ENCODE peak calls at places on chromosomes 1 and 21, in four cellular contexts. X is A549, F is stomach, B is sigmoid colon. S is an unnamed sample.

GRCh38 chr1:225691861-225692516 is 39.1 kb upstream of the ENAH start:
- DNase-seq in X (no peak), F (no peak), B (no peak), S (no peak)

GRCh38 chr1:23643668-23644554 is 47.7 kb upstream of the RPL11 start:
- DNase-seq in X (no peak), F (no peak), B (no peak), S (no peak)

GRCh38 chr1:4174291-4175200 is 274.5 kb upstream of the C1orf174 start:
- DNase-seq in X (no peak), F (no peak), B (peak; percentile 54), S (no peak)

GRCh38 chr1:225608014-225608796 is 44.7 kb downstream of the ENAH start:
- DNase-seq in X (no peak), F (no peak), B (no peak), S (no peak)

GRCh38 chr1:226061793-226062557 is 541 bp upstream of the H3-3A start:
- DNase-seq in X (peak; percentile 89), F (peak; percentile 85), B (peak; percentile 92), S (peak; percentile 85)

GRCh38 chr1:23010734-23011449 is 4.8 kb downstream of the TEX46 start:
- DNase-seq in X (peak; percentile 70), F (no peak), B (no peak), S (no peak)

GRCh38 chr1:59290173-59290954 is 6.5 kb upstream of the FGGY start:
- DNase-seq in X (peak; percentile 68), F (peak; percentile 57), B (no peak), S (peak; percentile 52)

GRCh38 chr1:198234511-198235251 is 77.9 kb downstream of the NEK7 start:
- DNase-seq in X (no peak), F (no peak), B (no peak), S (no peak)

GRCh38 chr1:109392788-109393580 is 4.7 kb downstream of the SORT1 start:
- DNase-seq in X (peak; percentile 18), F (peak; percentile 65), B (peak; percentile 87), S (peak; percentile 73)

GRCh38 chr1:234608720-234609527 is 1.1 kb downstream of the IRF2BP2 start:
- DNase-seq in X (peak; percentile 69), F (peak; percentile 64), B (peak; percentile 76), S (peak; percentile 50)

GRCh38 chr1:223703668-223704013 is 8.7 kb upstream of the CAPN2 start:
- DNase-seq in X (no peak), F (no peak), B (no peak), S (no peak)

GRCh38 chr1:222171005-222171404 is 376.9 kb downstream of the HHIPL2 start:
- DNase-seq in X (peak; percentile 40), F (no peak), B (no peak), S (no peak)

GRCh38 chr1:119075614-119076013 is 64.8 kb downstream of the WARS2 start:
- DNase-seq in X (no peak), F (no peak), B (no peak), S (no peak)

GRCh38 chr21:14737922-14738321 is 191.8 kb upstream of the SAMSN1 start:
- DNase-seq in X (peak; percentile 63), F (peak; percentile 31), B (no peak), S (peak; percentile 46)

GRCh38 chr1:212980123-212980800 is 29.9 kb downstream of the VASH2 start:
- DNase-seq in X (no peak), F (no peak), B (no peak), S (no peak)

GRCh38 chr1:27360159-27361043 is 6.4 kb downstream of the MAP3K6 start:
- DNase-seq in X (no peak), F (no peak), B (no peak), S (peak; percentile 52)

GRCh38 chr1:32900956-32901822 is at the start of gene TMEM54:
- DNase-seq in X (no peak), F (peak; percentile 86), B (peak; percentile 82), S (peak; percentile 86)

DNA sequence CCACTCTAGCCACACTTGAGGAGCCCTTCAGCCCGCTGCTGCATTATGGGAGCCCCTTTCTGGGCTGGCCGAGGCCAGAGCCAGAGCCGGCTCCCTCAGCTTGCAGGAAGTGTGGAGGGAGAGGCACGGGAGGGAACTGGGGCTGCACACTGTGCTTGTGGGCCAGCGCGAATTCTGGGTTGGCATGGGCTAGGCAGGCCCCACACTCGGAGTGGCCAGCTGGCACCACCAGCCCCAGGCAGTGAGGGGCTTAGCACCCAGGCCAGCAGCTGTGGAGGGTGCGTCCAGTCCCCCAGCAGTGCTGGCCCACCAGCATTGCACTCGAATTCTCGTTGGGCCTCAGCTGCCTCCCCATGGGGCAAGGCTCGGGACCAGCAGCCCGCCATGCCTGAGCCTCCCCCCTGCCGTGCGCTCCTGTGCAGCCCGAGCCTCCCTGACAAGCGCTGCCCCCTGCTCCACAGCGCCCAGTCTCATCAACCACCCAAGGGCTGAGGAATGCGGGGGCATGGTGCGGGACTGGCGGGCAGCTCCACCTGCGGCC is 785.9 kb upstream of the TPTE start:
- DNase-seq in X (no peak), F (no peak), B (no peak), S (no peak)
- H3K9me3 ChIP-seq in X (no peaks in the 10 kb centered on the region), F (peaks cover 79% of the 10 kb centered on the region), B (no peaks in the 10 kb centered on the region), S (peaks cover 15% of the 10 kb centered on the region)

DNA sequence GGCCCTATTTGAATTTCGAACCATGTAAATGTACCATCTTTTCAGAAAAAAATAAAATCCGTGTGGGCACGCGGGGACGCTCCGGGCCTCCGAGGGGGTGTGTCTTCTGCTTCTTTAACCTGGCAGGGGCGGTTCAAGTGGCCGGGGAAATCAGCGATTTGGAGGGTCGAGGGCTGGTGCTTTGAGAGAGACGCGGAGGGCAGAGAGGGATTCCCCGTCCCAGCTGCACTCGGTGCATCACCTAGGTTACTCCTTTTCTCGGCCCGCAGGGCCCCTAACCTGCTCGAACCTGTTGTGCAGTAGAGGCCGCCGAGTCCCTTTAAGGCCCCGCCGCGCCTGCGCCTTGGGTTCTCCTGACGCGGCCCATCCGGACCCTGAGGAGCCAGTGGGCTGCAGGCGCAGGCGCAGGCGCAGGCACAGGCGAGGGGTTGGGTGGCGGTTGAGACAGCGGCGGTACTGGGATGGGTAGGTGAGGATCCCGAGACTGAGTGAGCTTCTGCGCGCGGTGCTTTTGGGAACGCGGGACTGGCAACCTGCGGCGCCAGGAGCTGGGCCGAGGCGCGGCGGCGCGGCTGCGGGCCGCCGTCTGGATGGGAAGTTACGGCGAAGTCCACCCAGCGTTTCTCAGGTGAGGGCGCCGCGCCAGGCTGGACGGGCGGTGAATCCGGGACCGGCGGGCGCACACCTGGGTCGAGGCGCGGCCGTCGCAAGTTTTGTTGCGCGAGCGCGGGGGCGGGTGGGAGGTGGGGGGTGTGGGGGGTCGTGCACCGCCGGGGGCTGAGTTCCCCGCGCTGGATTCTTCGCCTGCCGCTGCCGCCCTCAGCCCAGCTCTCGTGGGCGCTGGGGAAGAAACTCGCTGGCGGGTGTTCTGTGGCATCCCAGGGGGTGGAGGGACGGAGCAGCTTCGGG is at the start of gene NBPF3:
- DNase-seq in X (peak; percentile 89), F (peak; percentile 91), B (peak; percentile 94), S (peak; percentile 91)
- TF ChIP-seq POLR2A in X (peak; percentile 70), F (no peak), B (no peak), S (peak; percentile 60)

GRCh38 chr21:43603230-43603626 is 56.1 kb downstream of the HSF2BP start:
- DNase-seq in X (no peak), F (no peak), B (no peak), S (no peak)

GRCh38 chr21:43602277-43603229 is 56.7 kb downstream of the HSF2BP start:
- DNase-seq in X (no peak), F (no peak), B (no peak), S (no peak)

GRCh38 chr21:43599728-43600127 is 59.6 kb downstream of the HSF2BP start:
- DNase-seq in X (no peak), F (no peak), B (no peak), S (no peak)

GRCh38 chr21:43598416-43599120 is 60.7 kb downstream of the HSF2BP start:
- DNase-seq in X (no peak), F (no peak), B (no peak), S (no peak)

GRCh38 chr21:43600642-43601397 is 58.5 kb downstream of the HSF2BP start:
- DNase-seq in X (peak; percentile 72), F (no peak), B (no peak), S (no peak)
- TF ChIP-seq EP300 in X (peak; percentile 66), F (no peak), B (no peak), S (no peak)

DNA sequence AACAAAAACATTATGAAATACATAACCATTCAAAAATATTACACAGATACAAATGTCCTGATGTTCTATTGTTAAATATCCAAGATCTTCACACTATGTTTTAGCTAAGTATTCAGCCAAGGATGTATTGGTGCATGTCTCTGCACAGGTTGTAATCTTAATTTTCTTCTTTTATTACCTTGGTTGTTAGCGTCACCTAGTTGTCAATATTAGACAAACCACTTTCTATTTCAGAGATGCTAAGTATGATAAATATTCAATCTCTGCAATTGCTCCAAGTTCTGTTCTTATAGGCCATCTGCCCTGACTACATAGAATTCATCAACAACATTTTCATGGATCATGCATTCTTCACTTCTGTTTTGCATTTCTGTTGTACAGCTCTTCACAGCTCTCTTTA is 380.0 kb downstream of the NUF2 start:
- DNase-seq in X (no peak), F (no peak), B (no peak), S (no peak)
- H3K9me3 ChIP-seq in X (no peaks in the 10 kb centered on the region), F (no peaks in the 10 kb centered on the region), B (no peaks in the 10 kb centered on the region), S (no peaks in the 10 kb centered on the region)